ENCODE peak calls at places on chromosomes 3 and 15, in four cellular contexts. One of them, this sample, is unnamed.

GRCh38 chr15:70098461-70099166 is 897 bp upstream of the TLE3 start:
- DNase-seq in lung: peak; percentile 49
- DNase-seq in uterus: peak; percentile 47
- DNase-seq in CD8-positive, alpha-beta T cell: peak; percentile 20
- DNase-seq in this sample: no peak

GRCh38 chr3:125313060-125313635 is 62.0 kb downstream of the ZNF148 start:
- DNase-seq in CD8-positive, alpha-beta T cell: no peak
- DNase-seq in lung: no peak
- DNase-seq in uterus: no peak
- DNase-seq in this sample: no peak

GRCh38 chr3:28476194-28476593 is 127.6 kb upstream of the AZI2 start:
- DNase-seq in lung: no peak
- DNase-seq in CD8-positive, alpha-beta T cell: no peak
- DNase-seq in uterus: no peak
- DNase-seq in this sample: no peak

GRCh38 chr3:7432610-7433009 is 571.7 kb downstream of the GRM7 start:
- DNase-seq in lung: no peak
- DNase-seq in CD8-positive, alpha-beta T cell: no peak
- DNase-seq in uterus: no peak
- DNase-seq in this sample: no peak

GRCh38 chr15:38714309-38715072 is 149.9 kb upstream of the RASGRP1 start:
- DNase-seq in CD8-positive, alpha-beta T cell: no peak
- DNase-seq in uterus: no peak
- DNase-seq in lung: no peak
- DNase-seq in this sample: no peak

GRCh38 chr3:78872195-78872594 is 895.6 kb downstream of the ROBO1 start:
- DNase-seq in lung: no peak
- DNase-seq in uterus: no peak
- DNase-seq in CD8-positive, alpha-beta T cell: no peak
- DNase-seq in this sample: no peak

GRCh38 chr3:33392703-33393125 is 47.5 kb downstream of the UBP1 start:
- DNase-seq in lung: no peak
- DNase-seq in CD8-positive, alpha-beta T cell: no peak
- DNase-seq in uterus: no peak
- DNase-seq in this sample: peak; percentile 73

GRCh38 chr15:68576253-68577236 is 2.2 kb upstream of the CORO2B start:
- DNase-seq in lung: no peak
- DNase-seq in CD8-positive, alpha-beta T cell: no peak
- DNase-seq in uterus: no peak
- DNase-seq in this sample: no peak

GRCh38 chr3:10983219-10983916 is 9.2 kb upstream of the SLC6A1 start:
- DNase-seq in lung: peak; percentile 49
- DNase-seq in CD8-positive, alpha-beta T cell: no peak
- DNase-seq in uterus: no peak
- DNase-seq in this sample: no peak

GRCh38 chr3:25128735-25129134 is 299.3 kb upstream of the RARB start:
- DNase-seq in CD8-positive, alpha-beta T cell: no peak
- DNase-seq in uterus: no peak
- DNase-seq in lung: no peak
- DNase-seq in this sample: no peak

GRCh38 chr3:95148107-95148506 is 1085.2 kb downstream of the NSUN3 start:
- DNase-seq in lung: no peak
- DNase-seq in uterus: no peak
- DNase-seq in CD8-positive, alpha-beta T cell: no peak
- DNase-seq in this sample: no peak

GRCh38 chr3:29527251-29527650 is 246.4 kb downstream of the RBMS3 start:
- DNase-seq in lung: no peak
- DNase-seq in uterus: no peak
- DNase-seq in CD8-positive, alpha-beta T cell: no peak
- DNase-seq in this sample: no peak

GRCh38 chr3:61080737-61081445 is 170.4 kb downstream of the FHIT start:
- DNase-seq in lung: no peak
- DNase-seq in uterus: no peak
- DNase-seq in CD8-positive, alpha-beta T cell: no peak
- DNase-seq in this sample: no peak

GRCh38 chr15:80072285-80072684 is 12.8 kb downstream of the ZFAND6 start:
- DNase-seq in CD8-positive, alpha-beta T cell: no peak
- DNase-seq in lung: no peak
- DNase-seq in uterus: no peak
- DNase-seq in this sample: no peak

GRCh38 chr3:152235709-152236298 is 32.9 kb upstream of the MBNL1 start:
- DNase-seq in uterus: no peak
- DNase-seq in CD8-positive, alpha-beta T cell: no peak
- DNase-seq in lung: no peak
- DNase-seq in this sample: no peak

GRCh38 chr15:77584201-77584600 is 48.5 kb downstream of the LINGO1 start:
- DNase-seq in CD8-positive, alpha-beta T cell: no peak
- DNase-seq in uterus: no peak
- DNase-seq in lung: no peak
- DNase-seq in this sample: peak; percentile 56

GRCh38 chr3:12870942-12871341 is 29.6 kb upstream of the RPL32 start:
- DNase-seq in CD8-positive, alpha-beta T cell: no peak
- DNase-seq in lung: no peak
- DNase-seq in uterus: no peak
- DNase-seq in this sample: no peak

GRCh38 chr15:92011611-92012367 is 158.3 kb downstream of the SLCO3A1 start:
- DNase-seq in uterus: no peak
- DNase-seq in lung: no peak
- DNase-seq in CD8-positive, alpha-beta T cell: no peak
- DNase-seq in this sample: no peak

GRCh38 chr3:81216192-81216591 is 545.3 kb downstream of the GBE1 start:
- DNase-seq in lung: no peak
- DNase-seq in CD8-positive, alpha-beta T cell: no peak
- DNase-seq in uterus: no peak
- DNase-seq in this sample: no peak

GRCh38 chr15:90376789-90377188 is 11.3 kb upstream of the IQGAP1 start:
- DNase-seq in lung: no peak
- DNase-seq in CD8-positive, alpha-beta T cell: peak; percentile 54
- DNase-seq in uterus: no peak
- DNase-seq in this sample: no peak

GRCh38 chr3:71972031-71972430 is 187.1 kb upstream of the PROK2 start:
- DNase-seq in lung: no peak
- DNase-seq in uterus: no peak
- DNase-seq in CD8-positive, alpha-beta T cell: no peak
- DNase-seq in this sample: no peak

GRCh38 chr3:170076715-170077238 is 39.0 kb downstream of the GPR160 start:
- DNase-seq in uterus: no peak
- DNase-seq in CD8-positive, alpha-beta T cell: no peak
- DNase-seq in lung: no peak
- DNase-seq in this sample: no peak

GRCh38 chr3:186182850-186183249 is 74.0 kb upstream of the ETV5 start:
- DNase-seq in uterus: no peak
- DNase-seq in CD8-positive, alpha-beta T cell: no peak
- DNase-seq in lung: no peak
- DNase-seq in this sample: no peak

GRCh38 chr15:40252141-40252437 is 13.2 kb downstream of the PAK6 start:
- DNase-seq in uterus: no peak
- DNase-seq in lung: no peak
- DNase-seq in CD8-positive, alpha-beta T cell: no peak
- DNase-seq in this sample: no peak

GRCh38 chr15:44397869-44398268 is 29.6 kb upstream of the CTDSPL2 start:
- DNase-seq in lung: no peak
- DNase-seq in CD8-positive, alpha-beta T cell: no peak
- DNase-seq in uterus: no peak
- DNase-seq in this sample: no peak
- H3K4me1 ChIP-seq in lung: no peaks in the 10 kb centered on the region
- H3K4me1 ChIP-seq in CD8-positive, alpha-beta T cell: no peaks in the 10 kb centered on the region
- H3K4me1 ChIP-seq in uterus: no peaks in the 10 kb centered on the region
- H3K4me1 ChIP-seq in this sample: no peaks in the 10 kb centered on the region

DNA sequence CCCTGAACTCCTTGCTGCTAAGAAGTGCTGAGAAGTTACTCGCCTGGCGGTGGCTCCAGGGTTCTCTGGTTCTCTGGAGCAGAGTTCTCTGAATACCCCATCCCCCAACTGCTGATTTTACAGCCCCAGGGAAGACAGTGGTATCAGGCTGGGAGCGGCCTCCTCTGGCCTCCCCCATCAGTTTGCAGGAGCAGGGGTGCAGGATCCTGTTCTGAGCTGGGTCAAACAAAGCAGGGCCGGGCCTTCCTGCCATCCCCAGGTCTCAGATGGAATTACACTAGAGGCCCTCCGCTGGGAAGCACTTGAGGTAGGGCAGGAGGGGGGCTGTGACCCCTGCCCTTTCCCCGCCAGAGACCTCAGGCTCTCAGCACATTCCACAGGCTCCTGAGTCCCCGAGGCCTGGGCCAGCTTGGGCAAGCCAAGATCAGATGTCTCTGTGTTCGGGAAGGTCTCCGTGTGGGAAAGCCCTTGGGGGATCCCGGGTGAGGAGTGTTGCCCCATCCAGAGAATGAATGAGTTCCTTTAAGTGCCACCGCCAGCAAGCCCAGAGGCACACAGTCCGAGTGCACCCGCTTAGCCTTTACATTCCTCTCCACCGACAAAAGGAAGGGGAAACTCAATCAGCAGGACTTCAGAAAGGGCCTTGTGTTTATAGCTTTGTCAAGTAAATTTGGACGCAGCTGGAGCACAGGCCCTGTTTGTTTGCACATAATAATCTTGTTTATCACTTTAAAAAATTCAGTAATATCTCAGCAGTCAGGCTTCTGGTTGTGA is 150.0 kb downstream of the LRRK1 start:
- DNase-seq in uterus: peak; percentile 15
- DNase-seq in lung: no peak
- DNase-seq in CD8-positive, alpha-beta T cell: no peak
- DNase-seq in this sample: peak; percentile 76
- TF ChIP-seq CTCF in uterus: no peak
- TF ChIP-seq CTCF in lung: no peak
- TF ChIP-seq CTCF in CD8-positive, alpha-beta T cell: no peak
- TF ChIP-seq CTCF in this sample: peak; percentile 21

DNA sequence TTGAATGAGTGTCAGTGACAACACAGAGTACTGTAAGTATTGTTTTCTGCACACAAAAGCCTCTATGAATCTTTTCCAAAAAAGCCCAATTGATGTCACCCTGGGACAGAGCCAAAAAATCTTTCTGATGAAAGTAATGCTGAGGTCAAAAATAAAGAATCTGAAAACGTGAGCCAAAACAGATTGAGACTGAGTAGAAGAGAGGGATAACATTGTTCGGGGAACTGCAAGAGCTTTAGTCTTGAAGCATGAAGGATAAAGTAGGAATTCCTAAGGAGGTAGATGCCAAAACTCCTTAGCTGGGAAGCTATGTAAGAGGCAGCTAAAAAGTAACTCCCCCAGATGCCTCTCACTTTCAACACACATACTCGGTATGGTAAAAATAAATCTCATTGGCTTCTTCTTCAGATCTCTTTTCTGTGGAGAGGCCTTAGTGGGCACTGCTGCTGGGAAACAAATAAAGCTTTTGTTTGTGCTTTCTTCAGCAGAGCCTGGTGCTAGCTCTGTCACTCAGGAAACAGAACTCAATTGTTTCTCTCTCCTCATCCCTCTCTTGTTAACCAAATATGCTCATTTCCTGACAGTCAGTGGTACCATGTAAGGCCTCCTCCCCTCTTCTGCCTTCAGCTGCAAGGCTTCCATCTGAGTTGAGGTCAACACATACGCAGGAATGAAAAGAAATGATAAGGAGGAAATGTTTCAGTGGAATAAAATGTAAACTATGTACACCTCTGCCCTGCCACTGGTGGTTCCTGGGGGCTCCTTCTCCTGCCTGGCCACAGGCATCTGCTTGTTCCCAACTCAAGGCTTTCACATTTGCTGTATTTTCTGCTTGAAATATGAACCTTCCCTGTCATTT is 58.1 kb downstream of the CD200 start:
- DNase-seq in lung: no peak
- DNase-seq in CD8-positive, alpha-beta T cell: no peak
- DNase-seq in uterus: peak; percentile 45
- DNase-seq in this sample: peak; percentile 61
- H3K4me1 ChIP-seq in lung: peaks cover 7% of the 10 kb centered on the region
- H3K4me1 ChIP-seq in CD8-positive, alpha-beta T cell: peaks cover 7% of the 10 kb centered on the region
- H3K4me1 ChIP-seq in uterus: peaks cover 4% of the 10 kb centered on the region
- H3K4me1 ChIP-seq in this sample: peaks cover 21% of the 10 kb centered on the region

GRCh38 chr3:168384990-168385389 is 289.3 kb upstream of the GOLIM4 start:
- DNase-seq in CD8-positive, alpha-beta T cell: no peak
- DNase-seq in lung: no peak
- DNase-seq in uterus: no peak
- DNase-seq in this sample: no peak
- TF ChIP-seq CTCF in CD8-positive, alpha-beta T cell: no peak
- TF ChIP-seq CTCF in lung: no peak
- TF ChIP-seq CTCF in uterus: no peak
- TF ChIP-seq CTCF in this sample: no peak

GRCh38 chr3:64185436-64185835 is 39.8 kb downstream of the PRICKLE2 start:
- DNase-seq in uterus: no peak
- DNase-seq in lung: no peak
- DNase-seq in CD8-positive, alpha-beta T cell: no peak
- DNase-seq in this sample: no peak
- H3K4me1 ChIP-seq in uterus: peaks cover 19% of the 10 kb centered on the region
- H3K4me1 ChIP-seq in lung: peaks cover 15% of the 10 kb centered on the region
- H3K4me1 ChIP-seq in CD8-positive, alpha-beta T cell: no peaks in the 10 kb centered on the region
- H3K4me1 ChIP-seq in this sample: peaks cover 67% of the 10 kb centered on the region

GRCh38 chr15:95760508-95760907 is 570.0 kb upstream of the NR2F2 start:
- DNase-seq in lung: no peak
- DNase-seq in CD8-positive, alpha-beta T cell: no peak
- DNase-seq in uterus: no peak
- DNase-seq in this sample: no peak
- TF ChIP-seq CTCF in lung: no peak
- TF ChIP-seq CTCF in CD8-positive, alpha-beta T cell: no peak
- TF ChIP-seq CTCF in uterus: no peak
- TF ChIP-seq CTCF in this sample: peak; percentile 62